ENCODE peak calls at places on chromosomes 16 and 17, in ten cellular contexts. P is AG04449, E is skeletal muscle cell, S is AG10803, Z is PC-9, F is heart left ventricle, X is ovary, N is adrenal gland, G is breast epithelium, O is transverse colon. M is an unnamed sample.

GRCh38 chr17:66339563-66339962 is 37.1 kb downstream of the PRKCA start:
- DNase-seq in P (no peak), E (no peak), S (no peak), Z (no peak), F (no peak), X (no peak), N (no peak), G (no peak), O (no peak), M (no peak)

GRCh38 chr16:81703177-81704155 is 75.6 kb upstream of the PLCG2 start:
- DNase-seq in P (peak), E (peak), S (peak), Z (no peak), F (no peak), X (peak), N (peak), G (no peak), O (no peak), M (peak)

GRCh38 chr16:2816751-2817495 is at the start of gene PRSS21:
- DNase-seq in P (no peak), E (no peak), S (no peak), Z (peak), F (no peak), X (no peak), N (no peak), G (no peak), O (peak), M (no peak)

GRCh38 chr17:78432226-78432894 is 53.9 kb downstream of the PGS1 start:
- DNase-seq in P (no peak), E (no peak), S (no peak), Z (no peak), F (no peak), X (no peak), N (no peak), G (no peak), O (no peak), M (no peak)

GRCh38 chr16:81480856-81481821 is 36.5 kb downstream of the CMIP start:
- DNase-seq in P (no peak), E (no peak), S (peak), Z (no peak), F (peak), X (no peak), N (peak), G (no peak), O (peak), M (no peak)

GRCh38 chr17:19238167-19238505 is 970 bp downstream of the EPN2 start:
- DNase-seq in P (no peak), E (no peak), S (no peak), Z (peak), F (peak), X (peak), N (peak), G (no peak), O (peak), M (no peak)

GRCh38 chr17:47776330-47777197 is 43.5 kb downstream of the TBX21 start:
- DNase-seq in P (no peak), E (no peak), S (peak), Z (peak), F (no peak), X (no peak), N (peak), G (no peak), O (peak), M (no peak)

GRCh38 chr17:67378444-67379250 is 1.6 kb downstream of the PITPNC1 start:
- DNase-seq in P (no peak), E (no peak), S (peak), Z (peak), F (peak), X (peak), N (peak), G (peak), O (peak), M (no peak)

GRCh38 chr16:10876799-10877341 is at the start of gene CIITA:
- DNase-seq in P (peak), E (peak), S (peak), Z (peak), F (peak), X (peak), N (peak), G (peak), O (peak), M (peak)

GRCh38 chr17:73274490-73274889 is 12.8 kb upstream of the CPSF4L start:
- DNase-seq in P (no peak), E (no peak), S (no peak), Z (no peak), F (no peak), X (no peak), N (no peak), G (no peak), O (no peak), M (no peak)

DNA sequence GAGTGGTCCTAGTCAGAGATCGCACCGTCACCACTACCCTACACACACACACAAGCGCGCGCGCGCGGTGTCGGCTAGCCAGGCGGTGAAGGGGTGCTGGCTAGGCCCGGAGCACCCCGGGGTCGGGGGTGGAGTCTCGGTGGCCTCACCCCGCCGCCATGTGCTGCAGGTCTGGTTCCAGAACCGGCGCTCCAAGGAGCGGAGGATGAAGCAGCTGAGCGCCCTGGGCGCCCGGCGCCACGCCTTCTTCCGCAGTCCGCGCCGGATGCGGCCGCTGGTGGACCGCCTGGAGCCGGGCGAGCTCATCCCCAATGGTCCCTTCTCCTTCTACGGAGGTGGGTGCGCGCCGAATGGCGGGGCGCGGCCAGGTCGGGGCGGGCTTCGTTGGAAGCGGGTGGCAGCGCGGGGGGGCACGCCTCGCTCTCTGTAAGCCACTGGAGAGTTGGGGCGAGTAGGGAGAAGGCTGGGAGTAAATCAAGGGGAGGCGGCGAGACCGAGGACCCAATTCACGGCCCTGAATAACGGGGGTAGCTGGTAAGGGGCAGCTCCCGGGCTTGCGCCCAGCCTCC is 4.8 kb downstream of the LHX1 start:
- DNase-seq in P (no peak), E (no peak), S (no peak), Z (no peak), F (no peak), X (no peak), N (no peak), G (no peak), O (no peak), M (no peak)
- H3K4me3 ChIP-seq in P (no peak), E (no peak), S (no peak), Z (no peak), F (peak), X (no peak), N (no peak), G (peak), O (no peak), M (no peak)

GRCh38 chr16:50550035-50550434 is 1.8 kb downstream of the NKD1 start:
- DNase-seq in P (no peak), E (no peak), S (no peak), Z (no peak), F (no peak), X (peak), N (no peak), G (no peak), O (no peak), M (no peak)
- H3K4me3 ChIP-seq in P (no peak), E (no peak), S (no peak), Z (no peak), F (no peak), X (peak), N (no peak), G (no peak), O (no peak), M (no peak)

GRCh38 chr16:68656771-68657170 is 11.7 kb downstream of the CDH3 start:
- DNase-seq in P (no peak), E (no peak), S (no peak), Z (no peak), F (no peak), X (no peak), N (no peak), G (no peak), O (no peak), M (no peak)
- H3K4me3 ChIP-seq in P (no peak), E (no peak), S (no peak), Z (no peak), F (no peak), X (no peak), N (no peak), G (no peak), O (no peak), M (no peak)

DNA sequence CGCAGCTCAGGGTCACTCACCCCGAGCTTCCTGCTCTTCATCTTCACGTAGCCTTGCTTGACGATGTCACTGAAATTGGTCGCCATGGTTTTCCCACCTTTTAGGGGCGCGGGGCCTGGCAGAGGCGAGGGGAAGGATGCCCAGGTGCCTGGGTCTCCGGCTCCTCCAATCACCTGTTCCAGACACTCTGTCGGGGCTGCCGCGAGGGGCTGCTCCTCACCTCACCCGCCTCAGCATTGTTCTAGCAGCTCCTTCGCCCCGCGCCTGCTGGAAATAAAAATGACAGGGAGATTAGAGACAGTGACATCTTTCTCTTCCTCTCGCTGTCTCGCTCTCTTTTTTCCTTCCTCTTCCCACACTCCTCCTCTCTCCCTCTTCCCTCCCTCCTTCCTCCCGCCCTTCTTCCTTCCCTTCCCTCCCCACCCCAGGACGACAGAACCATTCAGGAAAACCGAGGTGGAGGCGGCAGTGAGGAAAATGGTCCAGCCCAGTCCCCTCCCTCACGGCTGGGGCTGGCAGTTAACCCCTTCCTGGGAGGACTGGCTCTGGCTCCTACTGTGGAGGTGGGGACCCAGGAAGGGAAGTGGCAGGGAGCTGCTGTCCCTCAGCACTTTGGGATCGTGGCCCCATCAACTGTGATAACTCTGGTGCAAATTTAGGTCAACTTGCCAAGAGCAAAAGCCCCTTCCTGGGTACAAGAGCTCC is 6.7 kb downstream of the DOK4 start:
- DNase-seq in P (no peak), E (peak), S (peak), Z (no peak), F (peak), X (peak), N (no peak), G (no peak), O (peak), M (no peak)
- H3K4me3 ChIP-seq in P (peak), E (peak), S (peak), Z (no peak), F (peak), X (peak), N (no peak), G (peak), O (peak), M (peak)

GRCh38 chr16:67860589-67861398 is 12.1 kb upstream of the EDC4 start:
- DNase-seq in P (no peak), E (no peak), S (peak), Z (no peak), F (no peak), X (no peak), N (no peak), G (no peak), O (no peak), M (no peak)

GRCh38 chr16:67857547-67858233 is 10.2 kb upstream of the CENPT start:
- DNase-seq in P (no peak), E (peak), S (peak), Z (peak), F (peak), X (peak), N (peak), G (peak), O (peak), M (peak)

GRCh38 chr16:67856927-67857546 is 9.5 kb upstream of the CENPT start:
- DNase-seq in P (no peak), E (no peak), S (no peak), Z (no peak), F (no peak), X (no peak), N (no peak), G (no peak), O (no peak), M (no peak)

GRCh38 chr16:67855789-67856188 is 8.3 kb upstream of the CENPT start:
- DNase-seq in P (no peak), E (no peak), S (no peak), Z (no peak), F (no peak), X (no peak), N (peak), G (no peak), O (no peak), M (no peak)

GRCh38 chr16:67858448-67858993 is 11.0 kb upstream of the CENPT start:
- DNase-seq in P (no peak), E (no peak), S (no peak), Z (no peak), F (no peak), X (no peak), N (no peak), G (no peak), O (peak), M (no peak)
- H3K4me3 ChIP-seq in P (no peak), E (no peak), S (no peak), Z (no peak), F (no peak), X (no peak), N (no peak), G (no peak), O (no peak), M (no peak)

DNA sequence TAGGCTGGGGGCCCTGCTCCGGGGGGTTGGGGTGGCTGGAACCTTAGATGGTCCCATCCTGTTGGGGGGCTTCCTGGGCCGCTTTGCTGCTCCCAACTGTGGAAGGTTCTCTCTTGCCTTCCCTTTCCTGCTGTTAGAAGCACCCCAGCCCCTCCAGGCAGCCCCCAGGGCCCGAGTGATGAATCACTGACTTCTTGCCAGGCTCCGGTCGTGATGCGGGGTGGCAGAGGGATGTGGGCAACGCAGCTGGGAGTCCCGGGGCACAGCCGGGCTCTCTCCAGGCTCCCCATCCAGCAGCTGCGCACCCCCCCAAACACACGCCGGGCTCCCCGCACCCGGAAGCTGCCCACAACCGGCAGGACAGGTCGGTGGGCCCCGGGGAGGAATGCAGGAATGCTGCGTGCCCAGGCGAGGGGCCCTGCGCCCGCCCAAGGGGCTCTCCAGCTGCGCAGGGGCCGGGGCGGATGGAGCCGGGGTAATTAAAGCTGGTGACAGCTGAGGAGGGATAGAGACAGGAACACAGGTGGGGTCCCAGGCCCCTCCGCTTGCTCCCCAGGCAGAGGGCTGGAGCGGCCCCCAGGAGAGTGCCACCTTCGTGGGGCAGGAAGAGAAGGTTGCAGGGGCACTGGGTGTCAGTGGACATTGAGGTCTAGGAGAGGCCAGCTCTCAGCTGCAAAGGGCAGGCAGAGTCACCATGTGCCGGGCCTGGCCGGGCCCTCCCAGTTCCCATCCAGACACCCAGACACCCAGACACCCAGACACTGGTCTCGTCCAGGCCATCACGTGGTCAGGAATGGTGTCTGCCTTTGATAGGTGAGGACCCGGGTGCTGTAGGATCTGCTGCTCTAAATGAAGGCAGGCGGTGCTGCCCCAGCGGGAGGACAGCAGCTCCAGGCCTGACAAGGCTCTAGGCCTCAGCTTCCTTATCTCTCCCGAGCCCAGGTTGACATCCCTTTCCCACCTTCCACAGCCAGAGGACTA is 15.0 kb upstream of the SLC38A10 start:
- DNase-seq in P (no peak), E (no peak), S (no peak), Z (peak), F (no peak), X (no peak), N (no peak), G (no peak), O (no peak), M (no peak)
- H3K4me3 ChIP-seq in P (no peak), E (no peak), S (no peak), Z (peak), F (peak), X (no peak), N (no peak), G (peak), O (no peak), M (no peak)

GRCh38 chr17:39775075-39775474 is 37.3 kb downstream of the GRB7 start:
- DNase-seq in P (no peak), E (no peak), S (no peak), Z (no peak), F (no peak), X (no peak), N (no peak), G (no peak), O (no peak), M (no peak)

GRCh38 chr17:39769974-39770587 is 32.3 kb downstream of the GRB7 start:
- DNase-seq in P (no peak), E (no peak), S (no peak), Z (peak), F (no peak), X (no peak), N (no peak), G (no peak), O (no peak), M (peak)

GRCh38 chr17:39772987-39773664 is 35.4 kb downstream of the GRB7 start:
- DNase-seq in P (no peak), E (no peak), S (no peak), Z (no peak), F (no peak), X (no peak), N (no peak), G (no peak), O (no peak), M (no peak)

GRCh38 chr17:39774043-39774442 is 36.3 kb downstream of the GRB7 start:
- DNase-seq in P (no peak), E (no peak), S (no peak), Z (no peak), F (no peak), X (no peak), N (no peak), G (no peak), O (no peak), M (no peak)

GRCh38 chr17:39772415-39772814 is 34.7 kb downstream of the GRB7 start:
- DNase-seq in P (no peak), E (no peak), S (no peak), Z (no peak), F (no peak), X (no peak), N (no peak), G (no peak), O (no peak), M (no peak)
- H3K4me3 ChIP-seq in P (no peak), E (no peak), S (no peak), Z (no peak), F (no peak), X (no peak), N (no peak), G (no peak), O (no peak), M (no peak)

DNA sequence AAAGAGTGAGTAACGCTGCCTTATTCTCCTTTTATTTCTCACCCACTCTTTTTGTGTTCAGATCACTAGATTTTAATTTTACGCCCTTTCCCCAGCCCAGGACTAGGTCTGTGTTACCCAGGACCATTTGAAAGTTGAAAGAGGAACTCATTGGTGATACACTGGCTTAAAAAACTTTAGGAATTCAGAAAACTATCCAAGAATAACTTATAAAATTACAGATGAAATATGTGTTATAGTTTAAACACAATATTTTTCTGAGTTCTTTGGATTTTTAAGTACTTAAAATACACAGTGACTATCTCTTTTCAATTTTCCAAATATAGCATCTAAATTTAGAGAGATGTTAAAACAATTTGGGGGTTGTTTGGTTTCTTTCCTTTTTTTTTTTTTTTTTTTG is 385.2 kb downstream of the CDH13 start:
- DNase-seq in P (no peak), E (no peak), S (no peak), Z (no peak), F (no peak), X (no peak), N (no peak), G (no peak), O (no peak), M (no peak)
- H3K4me3 ChIP-seq in P (no peak), E (no peak), S (no peak), Z (no peak), F (no peak), X (no peak), N (no peak), G (no peak), O (no peak), M (no peak)

GRCh38 chr16:67989322-67990017 is 9.2 kb upstream of the DPEP3 start:
- DNase-seq in P (no peak), E (no peak), S (no peak), Z (no peak), F (no peak), X (no peak), N (no peak), G (no peak), O (no peak), M (no peak)

GRCh38 chr16:67993207-67994036 is 5.9 kb downstream of the DPEP2 start:
- DNase-seq in P (no peak), E (peak), S (peak), Z (peak), F (peak), X (peak), N (peak), G (peak), O (peak), M (no peak)

GRCh38 chr16:67990018-67990386 is 9.3 kb downstream of the DPEP2 start:
- DNase-seq in P (no peak), E (no peak), S (no peak), Z (no peak), F (no peak), X (no peak), N (no peak), G (no peak), O (no peak), M (no peak)

GRCh38 chr16:67995423-67995822 is 3.9 kb downstream of the DPEP2 start:
- DNase-seq in P (no peak), E (no peak), S (no peak), Z (no peak), F (no peak), X (no peak), N (no peak), G (no peak), O (no peak), M (no peak)

GRCh38 chr16:67992661-67993206 is 6.5 kb downstream of the DPEP2 start:
- DNase-seq in P (no peak), E (no peak), S (no peak), Z (no peak), F (no peak), X (no peak), N (no peak), G (no peak), O (no peak), M (no peak)
- H3K4me3 ChIP-seq in P (no peak), E (no peak), S (no peak), Z (no peak), F (peak), X (no peak), N (no peak), G (peak), O (no peak), M (no peak)